ENCODE peak calls at places on chromosomes 7 and 10, in eight cellular contexts. One of them, this sample, is unnamed.

GRCh38 chr10:102508506-102508905 is 4.7 kb downstream of the SUFU start:
- DNase-seq in HFFc6: no peak
- DNase-seq in fibroblast of pulmonary artery: no peak
- DNase-seq in neural crest cell: no peak
- DNase-seq in adrenal gland: no peak
- DNase-seq in WERI-Rb-1: no peak
- DNase-seq in iPS-NIHi11: no peak
- DNase-seq in A172: no peak
- DNase-seq in this sample: no peak

GRCh38 chr10:123007558-123008378 is 827 bp downstream of the IKZF5 start:
- DNase-seq in iPS-NIHi11: peak; percentile 50
- DNase-seq in A172: peak; percentile 17
- DNase-seq in adrenal gland: peak; percentile 64
- DNase-seq in WERI-Rb-1: peak; percentile 13
- DNase-seq in neural crest cell: no peak
- DNase-seq in fibroblast of pulmonary artery: peak; percentile 43
- DNase-seq in HFFc6: peak; percentile 45
- DNase-seq in this sample: peak; percentile 54

GRCh38 chr7:149300751-149301150 is 38.8 kb downstream of the ZNF783 start:
- DNase-seq in WERI-Rb-1: no peak
- DNase-seq in adrenal gland: no peak
- DNase-seq in iPS-NIHi11: no peak
- DNase-seq in A172: no peak
- DNase-seq in neural crest cell: no peak
- DNase-seq in fibroblast of pulmonary artery: no peak
- DNase-seq in HFFc6: no peak
- DNase-seq in this sample: no peak

GRCh38 chr7:46131916-46132795 is 211.1 kb upstream of the IGFBP3 start:
- DNase-seq in A172: no peak
- DNase-seq in iPS-NIHi11: peak; percentile 57
- DNase-seq in fibroblast of pulmonary artery: no peak
- DNase-seq in WERI-Rb-1: no peak
- DNase-seq in HFFc6: no peak
- DNase-seq in neural crest cell: no peak
- DNase-seq in adrenal gland: no peak
- DNase-seq in this sample: no peak

GRCh38 chr7:1739593-1739992 is 69.5 kb downstream of the ELFN1 start:
- DNase-seq in fibroblast of pulmonary artery: no peak
- DNase-seq in WERI-Rb-1: no peak
- DNase-seq in iPS-NIHi11: peak; percentile 17
- DNase-seq in neural crest cell: no peak
- DNase-seq in HFFc6: no peak
- DNase-seq in adrenal gland: no peak
- DNase-seq in A172: no peak
- DNase-seq in this sample: no peak

GRCh38 chr10:114370199-114370598 is 34.1 kb downstream of the AFAP1L2 start:
- DNase-seq in fibroblast of pulmonary artery: no peak
- DNase-seq in iPS-NIHi11: no peak
- DNase-seq in neural crest cell: no peak
- DNase-seq in HFFc6: no peak
- DNase-seq in adrenal gland: no peak
- DNase-seq in WERI-Rb-1: no peak
- DNase-seq in A172: no peak
- DNase-seq in this sample: no peak

GRCh38 chr10:1294748-1295147 is 238.6 kb downstream of the WDR37 start:
- DNase-seq in HFFc6: no peak
- DNase-seq in WERI-Rb-1: no peak
- DNase-seq in iPS-NIHi11: no peak
- DNase-seq in adrenal gland: no peak
- DNase-seq in fibroblast of pulmonary artery: no peak
- DNase-seq in A172: no peak
- DNase-seq in neural crest cell: no peak
- DNase-seq in this sample: no peak

GRCh38 chr7:16509829-16510228 is 16.8 kb upstream of the LRRC72 start:
- DNase-seq in fibroblast of pulmonary artery: no peak
- DNase-seq in neural crest cell: no peak
- DNase-seq in A172: peak; percentile 5
- DNase-seq in adrenal gland: no peak
- DNase-seq in WERI-Rb-1: no peak
- DNase-seq in HFFc6: no peak
- DNase-seq in iPS-NIHi11: no peak
- DNase-seq in this sample: no peak

GRCh38 chr10:117112220-117112619 is 25.9 kb downstream of the VAX1 start:
- DNase-seq in fibroblast of pulmonary artery: no peak
- DNase-seq in neural crest cell: no peak
- DNase-seq in HFFc6: no peak
- DNase-seq in adrenal gland: no peak
- DNase-seq in iPS-NIHi11: no peak
- DNase-seq in A172: no peak
- DNase-seq in WERI-Rb-1: no peak
- DNase-seq in this sample: no peak

GRCh38 chr10:132939957-132940790 is 2.2 kb downstream of the CFAP46 start:
- DNase-seq in neural crest cell: peak; percentile 67
- DNase-seq in HFFc6: no peak
- DNase-seq in A172: peak; percentile 1
- DNase-seq in iPS-NIHi11: peak; percentile 80
- DNase-seq in adrenal gland: peak; percentile 59
- DNase-seq in fibroblast of pulmonary artery: peak; percentile 62
- DNase-seq in WERI-Rb-1: peak; percentile 70
- DNase-seq in this sample: peak; percentile 58

GRCh38 chr10:87847550-87847949 is 15.8 kb downstream of the KLLN start:
- DNase-seq in iPS-NIHi11: no peak
- DNase-seq in fibroblast of pulmonary artery: no peak
- DNase-seq in adrenal gland: no peak
- DNase-seq in neural crest cell: no peak
- DNase-seq in WERI-Rb-1: no peak
- DNase-seq in A172: no peak
- DNase-seq in HFFc6: no peak
- DNase-seq in this sample: no peak

GRCh38 chr7:112735261-112735660 is 54.9 kb downstream of the TMEM168 start:
- DNase-seq in A172: no peak
- DNase-seq in iPS-NIHi11: no peak
- DNase-seq in WERI-Rb-1: no peak
- DNase-seq in fibroblast of pulmonary artery: no peak
- DNase-seq in HFFc6: no peak
- DNase-seq in adrenal gland: no peak
- DNase-seq in neural crest cell: no peak
- DNase-seq in this sample: no peak

GRCh38 chr7:107939472-107940145 is 48.6 kb downstream of the DLD start:
- DNase-seq in HFFc6: peak; percentile 91
- DNase-seq in neural crest cell: no peak
- DNase-seq in adrenal gland: peak; percentile 69
- DNase-seq in A172: peak; percentile 91
- DNase-seq in WERI-Rb-1: no peak
- DNase-seq in iPS-NIHi11: no peak
- DNase-seq in fibroblast of pulmonary artery: peak; percentile 85
- DNase-seq in this sample: no peak

GRCh38 chr7:43463401-43463980 is 119.4 kb upstream of the STK17A start:
- DNase-seq in fibroblast of pulmonary artery: no peak
- DNase-seq in HFFc6: no peak
- DNase-seq in neural crest cell: no peak
- DNase-seq in WERI-Rb-1: no peak
- DNase-seq in adrenal gland: no peak
- DNase-seq in A172: no peak
- DNase-seq in iPS-NIHi11: peak; percentile 27
- DNase-seq in this sample: no peak

GRCh38 chr7:140308060-140308459 is 90.3 kb downstream of the SLC37A3 start:
- DNase-seq in HFFc6: no peak
- DNase-seq in fibroblast of pulmonary artery: no peak
- DNase-seq in iPS-NIHi11: no peak
- DNase-seq in A172: no peak
- DNase-seq in WERI-Rb-1: no peak
- DNase-seq in adrenal gland: no peak
- DNase-seq in neural crest cell: no peak
- DNase-seq in this sample: no peak

GRCh38 chr7:129146237-129146979 is 1.9 kb downstream of the TSPAN33 start:
- DNase-seq in WERI-Rb-1: no peak
- DNase-seq in iPS-NIHi11: no peak
- DNase-seq in A172: no peak
- DNase-seq in fibroblast of pulmonary artery: no peak
- DNase-seq in neural crest cell: no peak
- DNase-seq in adrenal gland: no peak
- DNase-seq in HFFc6: no peak
- DNase-seq in this sample: peak; percentile 64

GRCh38 chr10:129343141-129343540 is 123.9 kb upstream of the MGMT start:
- DNase-seq in A172: no peak
- DNase-seq in iPS-NIHi11: no peak
- DNase-seq in neural crest cell: no peak
- DNase-seq in WERI-Rb-1: no peak
- DNase-seq in HFFc6: no peak
- DNase-seq in adrenal gland: no peak
- DNase-seq in fibroblast of pulmonary artery: no peak
- DNase-seq in this sample: no peak

GRCh38 chr10:14192746-14193145 is 138.0 kb downstream of the FRMD4A start:
- DNase-seq in neural crest cell: no peak
- DNase-seq in A172: no peak
- DNase-seq in iPS-NIHi11: no peak
- DNase-seq in HFFc6: no peak
- DNase-seq in WERI-Rb-1: no peak
- DNase-seq in fibroblast of pulmonary artery: no peak
- DNase-seq in adrenal gland: no peak
- DNase-seq in this sample: no peak

This sample was measured in germinal center.